ENCODE peak calls at places on chromosomes 5 and 9, in five cellular contexts. One of them, this sample, is unnamed.

GRCh38 chr5:61933787-61934626 is 372.0 kb upstream of the KIF2A start:
- DNase-seq in BJ: no peak
- DNase-seq in bronchial epithelial cell: peak
- DNase-seq in neural progenitor cell: peak
- DNase-seq in transverse colon: peak
- DNase-seq in this sample: peak

GRCh38 chr5:17177491-17178204 is 39.8 kb upstream of the BASP1 start:
- DNase-seq in BJ: no peak
- DNase-seq in neural progenitor cell: no peak
- DNase-seq in transverse colon: no peak
- DNase-seq in bronchial epithelial cell: no peak
- DNase-seq in this sample: no peak

GRCh38 chr9:128902351-128903078 is 18.3 kb upstream of the PHYHD1 start:
- DNase-seq in transverse colon: peak
- DNase-seq in bronchial epithelial cell: peak
- DNase-seq in neural progenitor cell: no peak
- DNase-seq in BJ: no peak
- DNase-seq in this sample: no peak

GRCh38 chr9:70043689-70044449 is at the start of gene MAMDC2:
- DNase-seq in bronchial epithelial cell: peak
- DNase-seq in transverse colon: peak
- DNase-seq in neural progenitor cell: peak
- DNase-seq in BJ: no peak
- DNase-seq in this sample: no peak

GRCh38 chr9:93963969-93964368 is 8.8 kb upstream of the BARX1 start:
- DNase-seq in neural progenitor cell: no peak
- DNase-seq in transverse colon: no peak
- DNase-seq in BJ: no peak
- DNase-seq in bronchial epithelial cell: no peak
- DNase-seq in this sample: no peak

GRCh38 chr9:129383415-129384088 is 205.5 kb upstream of the IER5L start:
- DNase-seq in BJ: peak
- DNase-seq in transverse colon: peak
- DNase-seq in bronchial epithelial cell: peak
- DNase-seq in neural progenitor cell: peak
- DNase-seq in this sample: peak

GRCh38 chr9:124537926-124538325 is 30.7 kb upstream of the NR5A1 start:
- DNase-seq in transverse colon: peak
- DNase-seq in neural progenitor cell: no peak
- DNase-seq in bronchial epithelial cell: peak
- DNase-seq in BJ: no peak
- DNase-seq in this sample: no peak

GRCh38 chr5:138745268-138745667 is 8.0 kb upstream of the CTNNA1 start:
- DNase-seq in bronchial epithelial cell: peak
- DNase-seq in transverse colon: no peak
- DNase-seq in BJ: no peak
- DNase-seq in neural progenitor cell: no peak
- DNase-seq in this sample: no peak

GRCh38 chr5:154516475-154516874 is 38.4 kb upstream of the HAND1 start:
- DNase-seq in bronchial epithelial cell: no peak
- DNase-seq in BJ: no peak
- DNase-seq in neural progenitor cell: no peak
- DNase-seq in transverse colon: no peak
- DNase-seq in this sample: no peak

GRCh38 chr5:43134019-43134418 is 13.3 kb downstream of the ZNF131 start:
- DNase-seq in neural progenitor cell: no peak
- DNase-seq in BJ: no peak
- DNase-seq in bronchial epithelial cell: no peak
- DNase-seq in transverse colon: no peak
- DNase-seq in this sample: no peak

GRCh38 chr5:43274435-43275114 is 38.6 kb downstream of the HMGCS1 start:
- DNase-seq in BJ: no peak
- DNase-seq in transverse colon: no peak
- DNase-seq in neural progenitor cell: peak
- DNase-seq in bronchial epithelial cell: no peak
- DNase-seq in this sample: no peak

GRCh38 chr5:73111536-73111935 is 8.8 kb upstream of the TMEM171 start:
- DNase-seq in BJ: no peak
- DNase-seq in transverse colon: no peak
- DNase-seq in neural progenitor cell: no peak
- DNase-seq in bronchial epithelial cell: no peak
- DNase-seq in this sample: no peak

GRCh38 chr5:122607818-122608217 is 167.1 kb upstream of the SNX2 start:
- DNase-seq in bronchial epithelial cell: no peak
- DNase-seq in neural progenitor cell: no peak
- DNase-seq in transverse colon: no peak
- DNase-seq in BJ: no peak
- DNase-seq in this sample: no peak

GRCh38 chr9:2623046-2623865 is 1.7 kb downstream of the VLDLR start:
- DNase-seq in neural progenitor cell: peak
- DNase-seq in transverse colon: peak
- DNase-seq in bronchial epithelial cell: peak
- DNase-seq in BJ: no peak
- DNase-seq in this sample: no peak

GRCh38 chr5:10275460-10275859 is 25.4 kb downstream of the CCT5 start:
- DNase-seq in bronchial epithelial cell: no peak
- DNase-seq in neural progenitor cell: no peak
- DNase-seq in transverse colon: no peak
- DNase-seq in BJ: no peak
- DNase-seq in this sample: no peak

GRCh38 chr9:111874500-111874899 is 22.1 kb upstream of the UGCG start:
- DNase-seq in neural progenitor cell: no peak
- DNase-seq in bronchial epithelial cell: peak
- DNase-seq in BJ: no peak
- DNase-seq in transverse colon: no peak
- DNase-seq in this sample: no peak

GRCh38 chr5:81755320-81755719 is 4.4 kb upstream of the SSBP2 start:
- DNase-seq in neural progenitor cell: peak
- DNase-seq in bronchial epithelial cell: peak
- DNase-seq in transverse colon: peak
- DNase-seq in BJ: peak
- DNase-seq in this sample: peak

GRCh38 chr5:141560725-141561483 is 57.9 kb downstream of the DIAPH1 start:
- DNase-seq in transverse colon: peak
- DNase-seq in neural progenitor cell: peak
- DNase-seq in BJ: peak
- DNase-seq in bronchial epithelial cell: peak
- DNase-seq in this sample: peak

GRCh38 chr9:109520475-109521132 is 22.5 kb upstream of the PTPN3 start:
- DNase-seq in transverse colon: peak
- DNase-seq in neural progenitor cell: peak
- DNase-seq in BJ: peak
- DNase-seq in bronchial epithelial cell: peak
- DNase-seq in this sample: peak

GRCh38 chr9:120985759-120986353 is 59.3 kb upstream of the TRAF1 start:
- DNase-seq in BJ: no peak
- DNase-seq in bronchial epithelial cell: peak
- DNase-seq in neural progenitor cell: peak
- DNase-seq in transverse colon: no peak
- DNase-seq in this sample: peak

GRCh38 chr5:134090482-134090881 is 24.0 kb upstream of the TCF7 start:
- DNase-seq in BJ: no peak
- DNase-seq in bronchial epithelial cell: no peak
- DNase-seq in transverse colon: no peak
- DNase-seq in neural progenitor cell: no peak
- DNase-seq in this sample: no peak

GRCh38 chr5:14123974-14124482 is 19.1 kb upstream of the TRIO start:
- DNase-seq in transverse colon: no peak
- DNase-seq in neural progenitor cell: no peak
- DNase-seq in bronchial epithelial cell: peak
- DNase-seq in BJ: no peak
- DNase-seq in this sample: no peak

GRCh38 chr9:131238402-131239021 is 37.8 kb downstream of the FAM78A start:
- DNase-seq in BJ: no peak
- DNase-seq in transverse colon: no peak
- DNase-seq in bronchial epithelial cell: no peak
- DNase-seq in neural progenitor cell: peak
- DNase-seq in this sample: no peak

GRCh38 chr9:70407081-70407503 is 7.4 kb downstream of the KLF9 start:
- DNase-seq in bronchial epithelial cell: peak
- DNase-seq in transverse colon: no peak
- DNase-seq in neural progenitor cell: no peak
- DNase-seq in BJ: peak
- DNase-seq in this sample: no peak

GRCh38 chr5:141558150-141558549 is 60.6 kb downstream of the DIAPH1 start:
- DNase-seq in transverse colon: no peak
- DNase-seq in neural progenitor cell: no peak
- DNase-seq in bronchial epithelial cell: peak
- DNase-seq in BJ: no peak
- DNase-seq in this sample: no peak

GRCh38 chr9:91935066-91935729 is 14.8 kb downstream of the ROR2 start:
- DNase-seq in BJ: no peak
- DNase-seq in bronchial epithelial cell: no peak
- DNase-seq in transverse colon: no peak
- DNase-seq in neural progenitor cell: peak
- DNase-seq in this sample: no peak

GRCh38 chr5:169721771-169722170 is 84.7 kb downstream of the DOCK2 start:
- DNase-seq in transverse colon: no peak
- DNase-seq in BJ: no peak
- DNase-seq in bronchial epithelial cell: no peak
- DNase-seq in neural progenitor cell: no peak
- DNase-seq in this sample: no peak

DNA sequence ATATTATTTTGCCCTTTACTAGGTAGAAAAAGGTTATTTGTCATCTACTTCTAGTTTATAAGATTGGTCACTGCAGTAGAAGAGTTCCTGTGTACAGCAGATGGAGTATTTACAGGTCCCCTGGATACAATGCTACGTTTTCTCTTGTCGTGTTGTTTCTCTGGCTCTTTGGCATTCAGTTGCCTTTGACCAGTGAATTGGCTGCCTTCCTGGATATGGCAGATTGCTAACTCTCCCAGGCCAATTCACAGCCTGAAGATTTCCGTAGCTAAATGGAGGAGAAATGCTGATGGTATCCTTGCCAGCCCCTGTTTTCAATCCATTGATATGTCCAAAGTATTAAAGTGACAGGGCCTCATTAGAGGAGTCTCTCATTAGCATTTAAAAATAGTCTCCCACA is 32.5 kb upstream of the GNAQ start:
- DNase-seq in bronchial epithelial cell: no peak
- DNase-seq in neural progenitor cell: no peak
- DNase-seq in transverse colon: no peak
- DNase-seq in BJ: no peak
- DNase-seq in this sample: no peak
- TF ChIP-seq CTCF in bronchial epithelial cell: no peak
- TF ChIP-seq CTCF in neural progenitor cell: no peak
- TF ChIP-seq CTCF in transverse colon: no peak
- TF ChIP-seq CTCF in BJ: no peak
- TF ChIP-seq CTCF in this sample: no peak

DNA sequence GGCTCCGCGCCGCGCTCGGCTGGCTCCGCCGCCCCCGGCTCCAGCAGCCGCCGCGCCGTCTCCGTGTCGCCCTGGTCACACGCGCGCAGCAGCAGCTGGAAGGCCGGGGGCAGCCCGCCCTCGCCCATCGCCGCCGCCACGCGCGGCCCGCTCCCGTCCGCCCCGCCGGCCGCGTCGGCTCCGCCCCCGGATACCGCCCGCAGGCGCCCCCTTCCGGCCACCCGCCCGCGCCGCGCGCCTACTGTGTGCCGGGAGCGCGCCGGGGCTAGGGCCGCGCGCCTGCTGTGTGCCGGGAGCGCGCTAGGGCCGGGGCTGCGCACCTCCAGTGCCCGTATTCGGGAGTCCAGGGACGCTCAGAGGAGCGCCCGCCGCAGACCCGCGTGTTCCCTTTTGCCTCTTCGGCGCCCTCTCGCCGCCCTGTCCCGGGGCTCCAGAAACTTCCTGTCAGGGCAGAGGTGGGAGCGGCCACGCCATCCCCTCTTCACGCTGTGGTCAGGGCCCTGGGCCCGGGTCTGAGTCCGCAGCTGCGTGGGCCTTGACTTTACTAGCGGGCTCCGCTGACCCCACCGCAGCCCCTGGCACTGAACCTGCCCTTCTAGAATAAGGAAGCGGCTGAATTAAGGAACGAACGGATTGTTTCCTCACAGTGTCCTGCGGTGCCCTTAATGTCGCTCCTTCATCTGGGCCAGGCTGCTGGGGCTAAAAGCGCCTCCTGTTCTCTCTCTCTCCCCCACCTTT is at the start of gene ANKS6:
- DNase-seq in bronchial epithelial cell: no peak
- DNase-seq in transverse colon: peak
- DNase-seq in neural progenitor cell: peak
- DNase-seq in BJ: no peak
- DNase-seq in this sample: peak
- TF ChIP-seq CTCF in bronchial epithelial cell: peak
- TF ChIP-seq CTCF in transverse colon: peak
- TF ChIP-seq CTCF in neural progenitor cell: peak
- TF ChIP-seq CTCF in BJ: peak
- TF ChIP-seq CTCF in this sample: no peak

DNA sequence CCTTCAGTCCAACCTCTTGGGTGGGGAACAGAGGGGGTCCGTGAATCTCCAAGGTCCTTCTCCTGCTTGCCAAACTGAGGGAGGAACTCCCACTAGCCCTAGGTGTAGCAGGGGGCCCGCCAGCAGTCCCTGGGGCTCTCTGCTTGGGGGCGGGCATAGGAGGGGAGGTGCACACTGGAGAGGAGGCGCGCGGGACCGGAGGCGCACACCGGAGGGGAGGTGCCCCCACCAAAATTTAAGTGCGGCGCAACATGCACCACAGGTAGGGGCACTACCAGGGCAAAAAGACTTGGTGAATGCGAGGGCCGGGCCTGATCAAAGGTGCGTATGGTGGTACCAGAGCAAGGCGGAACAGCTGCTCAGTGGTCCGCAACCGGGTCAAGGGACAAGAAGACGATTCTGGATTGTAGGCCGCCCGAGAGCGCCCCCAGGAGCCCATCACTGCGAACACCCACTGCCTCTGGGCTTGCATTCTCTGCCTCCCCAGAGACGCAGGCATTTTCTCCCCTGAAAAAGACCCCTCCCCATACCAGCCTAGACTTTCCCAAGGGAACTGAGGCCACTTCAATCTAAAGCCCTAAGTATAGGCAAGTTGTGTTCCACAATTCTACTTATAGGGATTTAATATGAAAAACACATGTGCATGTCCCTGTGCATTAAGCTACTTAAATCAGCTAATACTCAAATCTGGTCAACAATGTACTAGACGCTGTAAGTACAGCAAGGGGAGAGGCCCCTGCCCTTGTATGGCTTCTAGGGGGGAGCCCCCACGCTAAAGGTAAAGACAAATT is 50.6 kb downstream of the TGFBI start:
- DNase-seq in bronchial epithelial cell: no peak
- DNase-seq in BJ: no peak
- DNase-seq in neural progenitor cell: peak
- DNase-seq in transverse colon: no peak
- DNase-seq in this sample: no peak
- TF ChIP-seq CTCF in bronchial epithelial cell: no peak
- TF ChIP-seq CTCF in BJ: no peak
- TF ChIP-seq CTCF in neural progenitor cell: peak
- TF ChIP-seq CTCF in transverse colon: no peak
- TF ChIP-seq CTCF in this sample: no peak

DNA sequence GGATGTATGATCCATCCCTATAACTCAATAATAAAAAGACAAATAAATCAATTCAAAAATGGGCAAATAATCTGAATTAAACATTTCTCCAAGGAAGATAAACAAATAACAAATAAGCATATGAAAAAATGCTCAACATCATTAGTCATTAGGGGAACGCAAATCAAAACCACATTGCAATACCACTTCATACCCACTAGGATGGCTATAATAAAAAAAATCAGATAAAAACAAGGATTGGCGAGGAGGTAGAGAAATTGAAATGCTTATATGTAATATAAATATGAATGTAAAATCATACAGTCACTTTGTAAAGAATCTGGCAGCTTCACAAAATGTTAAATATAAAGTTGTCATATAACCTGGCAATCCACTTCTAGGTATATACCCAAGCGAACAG is 52.3 kb upstream of the TBCA start:
- DNase-seq in transverse colon: no peak
- DNase-seq in neural progenitor cell: no peak
- DNase-seq in bronchial epithelial cell: peak
- DNase-seq in BJ: no peak
- DNase-seq in this sample: no peak
- TF ChIP-seq CTCF in transverse colon: no peak
- TF ChIP-seq CTCF in neural progenitor cell: peak
- TF ChIP-seq CTCF in bronchial epithelial cell: no peak
- TF ChIP-seq CTCF in BJ: no peak
- TF ChIP-seq CTCF in this sample: no peak